ENCODE peak calls at places on chromosomes 13 and 19, in eight cellular contexts. F, C, X, D, G, B, Q and J are unnamed samples.

GRCh38 chr19:7897289-7897688 is 6.4 kb upstream of the MAP2K7 start:
- DNase-seq in F (no peak), C (no peak), X (no peak), D (no peak), G (no peak), B (no peak), Q (no peak), J (no peak)

GRCh38 chr19:33689138-33689746 is 67.5 kb downstream of the CHST8 start:
- DNase-seq in F (no peak), C (no peak), X (no peak), D (no peak), G (no peak), B (no peak), Q (no peak), J (no peak)

GRCh38 chr13:93425411-93425810 is 198.8 kb downstream of the GPC6 start:
- DNase-seq in F (no peak), C (no peak), X (no peak), D (no peak), G (no peak), B (no peak), Q (no peak), J (no peak)

GRCh38 chr19:38740252-38740592 is 4.1 kb downstream of the CAPN12 start:
- DNase-seq in F (no peak), C (no peak), X (no peak), D (no peak), G (no peak), B (no peak), Q (no peak), J (no peak)

GRCh38 chr19:54470991-54471782 is 1.9 kb downstream of the CDC42EP5 start:
- DNase-seq in F (peak), C (no peak), X (no peak), D (no peak), G (no peak), B (no peak), Q (peak), J (no peak)

GRCh38 chr19:35066691-35067563 is 25.4 kb downstream of the HPN start:
- DNase-seq in F (no peak), C (peak), X (peak), D (peak), G (peak), B (peak), Q (peak), J (peak)

GRCh38 chr13:111632906-111633305 is 312.5 kb downstream of the TEX29 start:
- DNase-seq in F (no peak), C (peak), X (no peak), D (no peak), G (no peak), B (no peak), Q (no peak), J (peak)

GRCh38 chr13:99935772-99936171 is 35.8 kb downstream of the ZIC5 start:
- DNase-seq in F (no peak), C (no peak), X (no peak), D (no peak), G (no peak), B (no peak), Q (no peak), J (no peak)

GRCh38 chr19:862529-863304 is 3.3 kb downstream of the CFD start:
- DNase-seq in F (peak), C (peak), X (peak), D (no peak), G (no peak), B (no peak), Q (no peak), J (peak)

GRCh38 chr13:87999141-87999765 is 328.1 kb downstream of the SLITRK5 start:
- DNase-seq in F (no peak), C (no peak), X (peak), D (no peak), G (no peak), B (no peak), Q (no peak), J (no peak)

GRCh38 chr19:584240-585001 is 5.3 kb upstream of the HCN2 start:
- DNase-seq in F (peak), C (peak), X (peak), D (no peak), G (peak), B (no peak), Q (no peak), J (no peak)

GRCh38 chr13:82739881-82740280 is 1142.4 kb downstream of the SLITRK1 start:
- DNase-seq in F (no peak), C (no peak), X (peak), D (no peak), G (no peak), B (no peak), Q (no peak), J (no peak)
- TF ChIP-seq CTCF in F (peak), C (no peak), X (peak), D (peak), G (no peak), B (no peak), Q (no peak), J (no peak)

DNA sequence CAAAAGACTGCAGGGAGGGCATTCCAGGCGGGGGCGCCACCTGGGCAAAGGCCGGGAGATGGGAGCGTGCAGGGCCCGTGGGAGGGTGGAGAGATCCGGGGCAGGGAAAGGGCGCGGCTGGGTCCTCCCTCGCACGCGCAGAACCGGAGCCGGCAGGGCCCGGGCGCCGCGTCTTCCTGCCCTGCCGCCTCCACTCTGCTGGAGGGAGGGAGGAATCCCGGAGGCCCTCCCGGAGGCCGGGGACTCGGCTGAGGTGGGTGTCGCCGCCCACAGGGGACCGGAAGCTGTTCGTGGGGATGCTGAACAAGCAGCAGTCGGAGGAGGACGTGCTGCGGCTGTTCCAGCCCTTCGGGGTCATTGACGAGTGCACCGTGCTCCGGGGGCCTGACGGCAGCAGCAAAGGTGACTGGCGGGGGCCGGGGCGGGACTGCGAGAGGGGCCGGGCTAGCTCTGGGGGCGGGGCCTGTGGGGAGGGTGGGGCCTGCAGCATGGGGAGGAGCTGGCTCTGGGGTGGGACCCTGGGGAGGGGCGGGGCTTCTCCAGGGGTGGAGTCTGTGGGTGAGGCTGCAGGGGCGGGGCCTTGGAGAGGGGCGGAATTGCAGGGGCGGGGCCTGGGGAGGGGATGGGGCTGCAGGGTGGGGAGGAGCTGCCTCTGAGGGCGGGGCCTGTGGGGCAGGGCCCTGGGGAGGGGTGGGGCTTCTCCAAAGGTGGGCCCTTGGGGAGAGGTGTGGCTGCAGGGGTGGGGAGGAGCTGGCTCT is 51.3 kb downstream of the CELF5 start:
- DNase-seq in F (no peak), C (peak), X (peak), D (peak), G (peak), B (peak), Q (no peak), J (peak)
- TF ChIP-seq CTCF in F (peak), C (peak), X (no peak), D (peak), G (peak), B (peak), Q (no peak), J (no peak)

GRCh38 chr13:86567119-86567518 is 767.9 kb upstream of the SLITRK6 start:
- DNase-seq in F (no peak), C (no peak), X (no peak), D (no peak), G (no peak), B (no peak), Q (no peak), J (no peak)
- TF ChIP-seq CTCF in F (peak), C (no peak), X (peak), D (peak), G (peak), B (peak), Q (no peak), J (peak)

GRCh38 chr13:109333893-109334651 is 452.3 kb downstream of the IRS2 start:
- DNase-seq in F (no peak), C (no peak), X (no peak), D (no peak), G (no peak), B (no peak), Q (no peak), J (no peak)
- TF ChIP-seq CTCF in F (no peak), C (no peak), X (no peak), D (no peak), G (no peak), B (no peak), Q (no peak), J (no peak)

GRCh38 chr13:24741016-24741662 is 22.8 kb upstream of the RNF17 start:
- DNase-seq in F (no peak), C (no peak), X (peak), D (no peak), G (no peak), B (no peak), Q (no peak), J (no peak)
- TF ChIP-seq CTCF in F (peak), C (peak), X (peak), D (peak), G (peak), B (no peak), Q (no peak), J (peak)